ENCODE peak calls at places on chromosome 11, in six cellular contexts. N, U, V, T, H and Y are unnamed samples.

GRCh38 chr11:122709042-122709760 is 53.7 kb downstream of the UBASH3B start:
- DNase-seq in N (no peak), U (no peak), V (no peak), T (no peak), H (no peak), Y (no peak)

GRCh38 chr11:72179049-72179803 is 12.7 kb upstream of the FOLR1 start:
- DNase-seq in N (no peak), U (no peak), V (no peak), T (no peak), H (no peak), Y (no peak)

GRCh38 chr11:32905028-32905667 is 12.5 kb downstream of the QSER1 start:
- DNase-seq in N (no peak), U (no peak), V (no peak), T (no peak), H (no peak), Y (no peak)

GRCh38 chr11:70727899-70728620 is 329.7 kb downstream of the CTTN start:
- DNase-seq in N (no peak), U (no peak), V (no peak), T (no peak), H (no peak), Y (no peak)

GRCh38 chr11:131038597-131038996 is 122.3 kb upstream of the SNX19 start:
- DNase-seq in N (no peak), U (no peak), V (peak), T (no peak), H (no peak), Y (no peak)

GRCh38 chr11:64803163-64803845 is at the start of gene MAP4K2:
- DNase-seq in N (peak), U (peak), V (peak), T (peak), H (peak), Y (peak)

GRCh38 chr11:126853732-126854131 is 146.8 kb downstream of the KIRREL3 start:
- DNase-seq in N (no peak), U (no peak), V (no peak), T (no peak), H (no peak), Y (no peak)

GRCh38 chr11:55969845-55970244 is at the start of gene OR10AG1:
- DNase-seq in N (no peak), U (no peak), V (no peak), T (no peak), H (no peak), Y (no peak)

GRCh38 chr11:124625504-124626168 is 3.0 kb downstream of the TBRG1 start:
- DNase-seq in N (no peak), U (no peak), V (no peak), T (no peak), H (no peak), Y (no peak)

DNA sequence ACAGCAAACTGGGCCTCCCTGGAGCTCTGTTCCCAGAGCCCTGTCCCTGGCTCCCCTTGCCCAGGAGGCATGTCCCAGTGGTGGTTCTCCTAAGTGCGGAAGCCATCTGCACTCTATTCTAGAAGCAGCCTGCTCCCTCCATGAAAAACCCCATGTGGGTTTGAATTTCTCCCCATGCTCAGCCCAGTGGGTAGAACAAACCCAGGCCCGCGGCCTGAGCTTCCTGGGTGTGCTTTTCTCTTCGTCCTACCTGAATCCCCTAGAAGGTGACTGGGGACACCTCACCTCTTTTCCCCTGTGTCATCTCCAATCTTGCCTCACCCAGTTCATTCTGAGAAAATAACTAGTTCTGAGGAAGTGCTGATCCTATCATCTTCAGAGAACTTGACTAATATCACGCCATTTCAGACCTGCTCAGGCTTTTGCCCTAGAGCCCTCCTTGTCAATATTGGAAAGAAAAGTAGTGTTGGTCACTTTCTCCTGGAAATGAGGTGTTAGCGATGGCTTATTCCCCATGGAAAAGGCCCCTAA is 15.9 kb downstream of the IL10RA start:
- DNase-seq in N (no peak), U (no peak), V (no peak), T (no peak), H (no peak), Y (no peak)
- TF ChIP-seq POLR2A in N (no peak), U (no peak), V (no peak), T (no peak), H (no peak), Y (no peak)

GRCh38 chr11:132471491-132471890 is 1060.8 kb downstream of the OPCML start:
- DNase-seq in N (no peak), U (no peak), V (no peak), T (no peak), H (no peak), Y (no peak)

GRCh38 chr11:132464939-132465338 is 1067.4 kb downstream of the OPCML start:
- DNase-seq in N (no peak), U (no peak), V (no peak), T (no peak), H (no peak), Y (no peak)

GRCh38 chr11:132472411-132473205 is 1059.7 kb downstream of the OPCML start:
- DNase-seq in N (no peak), U (no peak), V (no peak), T (no peak), H (no peak), Y (no peak)

GRCh38 chr11:132463941-132464340 is 1068.4 kb downstream of the OPCML start:
- DNase-seq in N (no peak), U (no peak), V (no peak), T (no peak), H (no peak), Y (no peak)

GRCh38 chr11:132466983-132467382 is 1065.3 kb downstream of the OPCML start:
- DNase-seq in N (no peak), U (no peak), V (no peak), T (no peak), H (no peak), Y (no peak)
- H3K4me3 ChIP-seq in N (no peak), U (no peak), V (no peak), T (no peak), H (no peak), Y (no peak)

DNA sequence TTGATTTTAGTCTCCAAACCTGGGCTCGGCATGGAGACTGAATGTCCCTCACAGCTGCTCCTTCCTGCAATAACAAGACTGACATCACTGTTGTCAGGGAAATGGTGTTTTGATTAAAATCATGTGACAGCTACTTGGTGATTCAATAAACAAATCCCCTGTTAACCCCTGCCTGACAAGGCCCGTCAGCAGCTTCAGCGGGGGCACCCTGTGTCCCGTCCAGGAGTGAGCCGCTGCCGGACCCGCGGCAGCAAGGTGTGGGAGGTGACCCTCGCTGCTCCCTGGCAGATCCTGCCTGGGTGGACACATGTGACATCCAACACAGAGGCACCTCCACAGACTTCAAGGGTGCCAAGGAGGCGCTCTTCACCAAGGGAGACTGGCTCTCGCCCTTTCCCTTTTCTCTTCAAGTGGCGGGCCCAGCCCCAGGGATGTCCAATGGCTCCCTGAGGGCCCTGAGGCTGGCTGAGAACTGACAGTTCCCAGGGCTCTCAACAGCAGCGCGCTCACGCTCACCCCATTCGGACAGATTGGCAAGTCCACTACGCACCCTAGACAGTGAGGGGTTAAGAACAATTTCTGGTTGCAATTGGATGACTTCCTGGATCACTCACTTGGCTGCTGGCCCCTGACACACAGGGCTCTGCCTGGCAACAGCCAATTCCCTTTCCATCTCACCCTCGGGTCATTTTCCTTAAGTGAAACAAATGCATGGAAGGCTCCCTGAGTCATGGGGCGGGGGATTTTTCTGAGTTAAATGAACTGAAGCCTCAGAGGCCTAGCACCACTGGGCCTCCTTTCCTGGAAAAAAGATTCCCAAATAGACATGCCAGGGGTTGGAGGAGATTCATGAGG is 30.7 kb downstream of the PPP2R1B start:
- DNase-seq in N (peak), U (peak), V (no peak), T (peak), H (peak), Y (peak)
- TF ChIP-seq POLR2A in N (peak), U (no peak), V (no peak), T (peak), H (peak), Y (peak)

GRCh38 chr11:43574949-43575915 is 105.3 kb upstream of the HSD17B12 start:
- DNase-seq in N (no peak), U (no peak), V (peak), T (no peak), H (peak), Y (no peak)
- H3K4me3 ChIP-seq in N (peak), U (no peak), V (no peak), T (peak), H (no peak), Y (no peak)

GRCh38 chr11:34239465-34240149 is 118.2 kb downstream of the ABTB2 start:
- DNase-seq in N (no peak), U (no peak), V (no peak), T (no peak), H (no peak), Y (no peak)

GRCh38 chr11:34245043-34245442 is 112.8 kb downstream of the ABTB2 start:
- DNase-seq in N (no peak), U (no peak), V (no peak), T (no peak), H (no peak), Y (no peak)

GRCh38 chr11:34243620-34244493 is 114.0 kb downstream of the ABTB2 start:
- DNase-seq in N (no peak), U (peak), V (no peak), T (no peak), H (no peak), Y (no peak)

GRCh38 chr11:34240150-34240494 is 117.7 kb downstream of the ABTB2 start:
- DNase-seq in N (no peak), U (no peak), V (no peak), T (no peak), H (no peak), Y (no peak)

GRCh38 chr11:34242037-34242625 is 115.7 kb downstream of the ABTB2 start:
- DNase-seq in N (no peak), U (no peak), V (no peak), T (no peak), H (no peak), Y (no peak)
- TF ChIP-seq POLR2A in N (no peak), U (no peak), V (no peak), T (no peak), H (no peak), Y (no peak)

DNA sequence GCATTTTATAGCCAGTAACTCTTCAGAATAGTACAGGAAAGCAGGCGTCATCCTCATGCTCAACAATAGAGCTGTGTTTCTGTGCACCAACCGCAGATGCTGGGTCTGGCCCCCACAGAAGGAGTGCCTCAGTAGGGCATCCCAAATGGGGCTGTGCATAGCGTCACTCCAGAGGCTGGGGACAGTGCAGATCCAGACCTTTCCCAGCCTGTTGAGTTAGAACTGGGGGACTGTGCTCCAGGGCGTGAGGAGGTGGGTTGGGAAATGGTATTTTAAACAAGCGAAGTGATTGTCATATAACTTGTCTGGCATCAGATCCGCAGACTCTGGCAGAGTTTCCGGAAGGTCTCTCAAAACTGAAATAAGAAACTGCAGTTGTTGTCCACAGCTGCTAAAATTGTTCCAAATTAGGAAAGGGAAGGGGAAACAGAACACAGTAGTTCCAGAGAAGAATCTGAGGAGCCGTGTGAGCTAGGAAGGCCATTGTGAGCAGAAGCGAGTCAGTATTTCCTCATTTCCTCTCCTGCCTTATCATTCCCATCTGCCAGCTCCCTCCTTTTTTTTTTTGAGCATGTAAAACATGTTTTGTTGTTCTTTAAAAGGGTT is 52.2 kb downstream of the JAM3 start:
- DNase-seq in N (peak), U (no peak), V (no peak), T (no peak), H (peak), Y (peak)
- H3K4me3 ChIP-seq in N (peak), U (no peak), V (no peak), T (peak), H (no peak), Y (no peak)

DNA sequence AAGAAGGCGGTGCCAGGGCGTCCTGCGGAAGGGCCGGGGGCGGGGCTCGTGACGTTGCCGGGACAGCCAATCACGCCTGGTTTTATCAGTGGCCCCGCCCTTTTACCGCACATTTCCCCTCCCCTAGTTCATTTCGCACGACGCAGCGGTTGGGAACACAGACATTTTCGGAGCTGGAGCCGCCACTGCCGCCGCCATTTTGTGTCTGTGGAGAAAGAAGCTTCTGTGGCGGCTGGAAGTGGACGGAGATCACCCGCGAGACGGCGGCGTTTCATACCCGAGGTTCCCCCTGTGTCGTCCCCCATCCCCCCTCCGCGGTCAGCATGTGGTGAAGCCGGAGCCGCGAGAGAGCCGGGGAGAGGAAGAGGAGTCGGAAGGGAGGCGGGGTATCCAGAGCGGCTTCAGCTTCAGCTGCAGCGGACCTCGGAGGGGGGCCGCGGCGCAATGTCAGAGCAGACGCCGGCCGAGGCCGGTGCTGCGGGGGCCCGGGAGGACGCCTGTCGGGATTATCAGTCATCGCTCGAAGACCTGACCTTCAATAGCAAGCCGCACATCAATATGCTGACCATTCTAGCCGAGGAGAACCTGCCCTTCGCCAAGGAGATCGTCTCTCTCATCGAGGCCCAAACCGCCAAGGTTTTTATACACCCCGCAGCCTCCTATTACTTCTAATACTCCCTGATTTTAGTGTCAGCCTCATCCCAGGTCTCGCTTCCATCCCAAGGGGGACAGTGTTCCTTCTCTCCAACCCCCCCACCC is at the start of gene PCF11:
- DNase-seq in N (no peak), U (no peak), V (no peak), T (no peak), H (no peak), Y (no peak)
- TF ChIP-seq POLR2A in N (peak), U (peak), V (peak), T (peak), H (peak), Y (peak)

GRCh38 chr11:119376197-119376847 is 5.2 kb downstream of the USP2 start:
- DNase-seq in N (peak), U (peak), V (no peak), T (no peak), H (no peak), Y (no peak)
- H3K4me3 ChIP-seq in N (no peak), U (no peak), V (no peak), T (peak), H (no peak), Y (no peak)